ENCODE peak calls at places on chromosomes 7 and 10, in six cellular contexts. M, B, R, W, D and S are unnamed samples.

GRCh38 chr7:1845536-1846311 is 175.6 kb downstream of the ELFN1 start:
- DNase-seq in D (no peak), R (no peak), M (no peak), B (no peak), W (peak; percentile 3), S (no peak)

GRCh38 chr7:30930621-30931020 is 19.0 kb downstream of the AQP1 start:
- DNase-seq in M (no peak), D (no peak), W (no peak), R (no peak), B (no peak), S (peak; percentile 5)

GRCh38 chr7:106345421-106346166 is 60.8 kb upstream of the NAMPT start:
- DNase-seq in R (no peak), B (no peak), M (peak; percentile 85), W (no peak), D (no peak), S (no peak)

GRCh38 chr10:99977916-99978315 is 31.8 kb downstream of the DNMBP start:
- DNase-seq in M (no peak), D (no peak), W (no peak), B (no peak), R (no peak), S (no peak)

GRCh38 chr10:69636626-69637550 is 6.8 kb downstream of the FAM241B start:
- DNase-seq in W (peak; percentile 47), D (peak; percentile 22), R (no peak), M (peak; percentile 14), B (no peak), S (no peak)

GRCh38 chr7:115271332-115272235 is 349.7 kb downstream of the MDFIC start:
- DNase-seq in M (peak; percentile 9), D (no peak), B (peak; percentile 12), W (no peak), R (no peak), S (no peak)

GRCh38 chr10:48594371-48594770 is 10.5 kb downstream of the ARHGAP22 start:
- DNase-seq in M (no peak), B (no peak), D (no peak), R (no peak), W (no peak), S (no peak)

GRCh38 chr10:97580421-97581367 is 3.5 kb upstream of the HOGA1 start:
- DNase-seq in D (no peak), B (no peak), W (no peak), M (no peak), R (no peak), S (no peak)

GRCh38 chr10:72063703-72064391 is 24.5 kb downstream of the SPOCK2 start:
- DNase-seq in D (no peak), R (no peak), W (peak; percentile 69), B (no peak), M (no peak), S (no peak)

GRCh38 chr10:77604063-77604462 is 33.5 kb downstream of the KCNMA1 start:
- DNase-seq in D (no peak), R (no peak), M (no peak), B (no peak), W (no peak), S (no peak)

GRCh38 chr7:104963991-104964385 is 50.0 kb upstream of the KMT2E start:
- DNase-seq in B (no peak), R (no peak), M (peak; percentile 90), W (no peak), D (no peak), S (no peak)

GRCh38 chr10:21146446-21146789 is 249.3 kb upstream of the NEBL start:
- DNase-seq in R (no peak), D (no peak), M (no peak), B (no peak), W (no peak), S (no peak)

GRCh38 chr7:136136906-136137305 is 159.7 kb upstream of the MTPN start:
- DNase-seq in D (no peak), W (no peak), R (no peak), B (no peak), M (no peak), S (no peak)

GRCh38 chr10:95832216-95833037 is 75.3 kb upstream of the CC2D2B start:
- DNase-seq in M (no peak), D (no peak), R (no peak), B (no peak), W (no peak), S (peak; percentile 60)

GRCh38 chr10:124917939-124918830 is 23.7 kb upstream of the ZRANB1 start:
- DNase-seq in D (no peak), M (peak; percentile 65), R (no peak), W (peak; percentile 45), B (no peak), S (no peak)

GRCh38 chr10:116538461-116538860 is 7.3 kb upstream of the PNLIP start:
- DNase-seq in W (no peak), D (no peak), B (no peak), M (peak; percentile 5), R (no peak), S (no peak)

GRCh38 chr10:133274751-133275682 is 1.7 kb downstream of the ADAM8 start:
- DNase-seq in M (no peak), W (peak; percentile 55), D (peak; percentile 57), R (no peak), B (no peak), S (peak; percentile 93)

GRCh38 chr10:122650331-122650730 is 49.3 kb downstream of the C10orf120 start:
- DNase-seq in B (no peak), D (no peak), M (no peak), R (no peak), W (no peak), S (no peak)

GRCh38 chr7:55489552-55489951 is 82.8 kb downstream of the VOPP1 start:
- DNase-seq in M (no peak), R (no peak), D (no peak), W (no peak), B (no peak), S (no peak)

GRCh38 chr10:116723428-116724281 is 18.7 kb downstream of the HSPA12A start:
- DNase-seq in D (peak; percentile 28), R (no peak), B (no peak), W (no peak), M (no peak), S (no peak)

GRCh38 chr7:4715385-4715770 is 33.3 kb downstream of the FOXK1 start:
- DNase-seq in D (no peak), M (peak; percentile 85), R (no peak), B (no peak), W (no peak), S (no peak)

GRCh38 chr10:14838582-14839304 is 637 bp downstream of the HSPA14 start:
- DNase-seq in R (no peak), W (peak; percentile 72), D (peak; percentile 3), M (peak; percentile 16), B (no peak), S (peak; percentile 56)

GRCh38 chr10:122154034-122154732 is 116.9 kb upstream of the BTBD16 start:
- DNase-seq in D (no peak), R (no peak), B (no peak), W (no peak), M (no peak), S (no peak)

GRCh38 chr10:116408716-116409115 is 18.9 kb upstream of the PNLIPRP3 start:
- DNase-seq in W (no peak), D (no peak), R (no peak), M (no peak), B (no peak), S (no peak)

GRCh38 chr7:41110186-41110585 is 592.7 kb downstream of the INHBA start:
- DNase-seq in R (no peak), W (no peak), B (no peak), M (peak; percentile 77), D (no peak), S (no peak)

GRCh38 chr7:149720372-149721083 is 52.9 kb downstream of the ZNF467 start:
- DNase-seq in W (no peak), D (no peak), M (peak; percentile 46), B (no peak), R (no peak), S (no peak)

GRCh38 chr10:15879058-15879457 is 18.8 kb upstream of the MINDY3 start:
- DNase-seq in R (no peak), B (no peak), M (peak; percentile 62), W (no peak), D (no peak), S (peak; percentile 37)

GRCh38 chr10:98367626-98368451 is 47.1 kb downstream of the PYROXD2 start:
- DNase-seq in D (no peak), B (no peak), R (no peak), M (no peak), W (no peak), S (no peak)

GRCh38 chr7:122884186-122884585 is 2.1 kb downstream of the CADPS2 start:
- DNase-seq in R (no peak), M (no peak), B (no peak), D (no peak), W (no peak), S (no peak)

GRCh38 chr7:28075674-28076358 is 104.8 kb downstream of the JAZF1 start:
- DNase-seq in M (no peak), B (no peak), R (no peak), W (no peak), D (no peak), S (no peak)

GRCh38 chr7:137816696-137817320 is 30.0 kb downstream of the DGKI start:
- DNase-seq in M (peak; percentile 55), B (no peak), R (no peak), D (no peak), W (no peak), S (no peak)
- TF ChIP-seq CTCF in M (peak; percentile 43), B (no peak), R (no peak), D (no peak), W (no peak), S (peak; percentile 44)

GRCh38 chr7:116784647-116785046 is 77.7 kb upstream of the CAPZA2 start:
- DNase-seq in R (no peak), D (no peak), B (no peak), W (no peak), M (no peak), S (no peak)
- TF ChIP-seq CTCF in R (no peak), D (no peak), B (no peak), W (no peak), M (no peak), S (no peak)

GRCh38 chr7:91046322-91047088 is 217.7 kb upstream of the FZD1 start:
- DNase-seq in R (no peak), M (peak; percentile 23), B (no peak), D (no peak), W (no peak), S (no peak)
- TF ChIP-seq CTCF in R (peak; percentile 33), M (peak; percentile 20), B (peak; percentile 3), D (no peak), W (no peak), S (peak; percentile 29)

DNA sequence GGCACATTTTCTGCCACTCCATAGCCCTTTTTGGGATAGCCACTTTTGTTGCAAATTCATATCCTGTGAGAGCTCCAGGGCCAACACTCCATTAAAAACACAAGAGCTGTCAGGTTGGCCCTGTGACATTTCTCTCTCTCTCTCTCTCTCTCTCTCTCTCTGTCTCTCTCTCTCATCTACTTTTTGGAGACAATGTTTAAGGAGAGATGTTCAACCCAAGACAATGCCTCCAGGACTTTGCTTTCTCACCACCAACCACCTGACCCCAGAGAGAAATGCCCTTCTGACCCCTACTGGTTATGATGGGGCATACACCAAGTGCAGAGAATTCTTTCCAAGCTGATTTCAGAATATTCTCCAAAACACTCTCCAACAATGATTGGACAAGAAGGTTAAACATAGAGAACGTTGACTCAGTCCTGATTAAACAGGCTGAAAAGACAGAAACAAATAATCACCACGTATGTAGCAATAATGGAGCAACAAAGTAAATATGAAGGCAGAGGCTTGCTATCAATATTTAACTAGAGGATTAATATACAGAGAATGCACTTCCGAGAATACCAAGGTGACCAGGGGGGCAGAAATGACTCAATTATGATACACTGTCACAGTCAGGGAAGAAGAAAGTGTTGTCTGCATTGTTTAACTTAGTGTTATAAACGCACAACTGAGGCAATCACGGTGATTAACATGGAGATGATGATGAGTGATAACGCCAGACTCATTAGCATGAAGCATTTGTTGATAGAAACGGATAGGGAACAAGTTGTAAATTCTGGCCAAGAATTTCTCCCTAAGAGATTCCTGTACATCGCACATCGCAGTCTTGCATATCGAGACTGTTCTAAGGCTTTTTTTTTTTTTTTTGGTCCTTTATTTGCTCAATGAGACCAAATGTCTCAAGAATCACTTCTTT is 178.5 kb downstream of the NRP1 start:
- DNase-seq in M (peak; percentile 88), D (peak; percentile 17), B (no peak), R (no peak), W (no peak), S (peak; percentile 35)
- TF ChIP-seq CTCF in M (peak; percentile 76), D (peak; percentile 64), B (peak; percentile 51), R (peak; percentile 21), W (peak; percentile 33), S (peak; percentile 54)